ENCODE peak calls at places on chromosomes 5 and 9, in four cellular contexts. C is body of pancreas, A is thyroid gland, L is Peyer's patch. K is an unnamed sample.

GRCh38 chr9:19028835-19029451 is 4.1 kb downstream of the SAXO1 start:
- DNase-seq in C (peak), A (peak), L (no peak), K (no peak)

GRCh38 chr5:61228691-61229280 is 66.5 kb upstream of the SMIM15 start:
- DNase-seq in C (peak), A (peak), L (no peak), K (no peak)

GRCh38 chr9:16032799-16033198 is 480.0 kb downstream of the CCDC171 start:
- DNase-seq in C (no peak), A (no peak), L (no peak), K (no peak)

GRCh38 chr5:118580959-118581358 is 407.4 kb downstream of the DTWD2 start:
- DNase-seq in C (no peak), A (no peak), L (no peak), K (no peak)

GRCh38 chr9:118630931-118631595 is 738.2 kb downstream of the BRINP1 start:
- DNase-seq in C (no peak), A (no peak), L (no peak), K (no peak)

GRCh38 chr9:126625329-126626116 is 11.8 kb downstream of the LMX1B start:
- DNase-seq in C (no peak), A (no peak), L (no peak), K (no peak)

GRCh38 chr5:90849939-90850338 is 291.3 kb downstream of the ADGRV1 start:
- DNase-seq in C (no peak), A (no peak), L (no peak), K (no peak)

GRCh38 chr5:125401724-125402622 is 655.5 kb upstream of the ZNF608 start:
- DNase-seq in C (no peak), A (no peak), L (no peak), K (no peak)

GRCh38 chr5:112687306-112687705 is 50.4 kb upstream of the APC start:
- DNase-seq in C (no peak), A (no peak), L (no peak), K (no peak)

GRCh38 chr9:104772707-104773106 is 8.8 kb downstream of the NIPSNAP3B start:
- DNase-seq in C (no peak), A (no peak), L (no peak), K (no peak)

GRCh38 chr5:98905857-98906688 is 22.7 kb downstream of the CHD1 start:
- DNase-seq in C (no peak), A (no peak), L (no peak), K (no peak)

GRCh38 chr9:70079364-70080103 is 35.9 kb downstream of the MAMDC2 start:
- DNase-seq in C (peak), A (no peak), L (no peak), K (no peak)

GRCh38 chr9:137550958-137551655 is 572 bp upstream of the MRPL41 start:
- DNase-seq in C (no peak), A (no peak), L (no peak), K (peak)

GRCh38 chr9:137550241-137550621 is at the start of gene PNPLA7:
- DNase-seq in C (peak), A (peak), L (peak), K (peak)

GRCh38 chr9:137555179-137555578 is 3.5 kb downstream of the MRPL41 start:
- DNase-seq in C (no peak), A (no peak), L (no peak), K (no peak)

GRCh38 chr9:137554349-137554748 is 2.7 kb downstream of the MRPL41 start:
- DNase-seq in C (no peak), A (no peak), L (no peak), K (no peak)

GRCh38 chr9:137551656-137552534 is at the start of gene MRPL41:
- DNase-seq in C (peak), A (peak), L (peak), K (peak)
- TF ChIP-seq POLR2A in C (peak), A (no peak), L (peak), K (no peak)

GRCh38 chr5:57598097-57598496 is 115.5 kb upstream of the ACTBL2 start:
- DNase-seq in C (no peak), A (no peak), L (no peak), K (no peak)

GRCh38 chr5:57595530-57596098 is 113.0 kb upstream of the ACTBL2 start:
- DNase-seq in C (no peak), A (no peak), L (no peak), K (no peak)

GRCh38 chr5:57594436-57594835 is 111.8 kb upstream of the ACTBL2 start:
- DNase-seq in C (no peak), A (no peak), L (no peak), K (no peak)

GRCh38 chr5:57598756-57599155 is 116.1 kb upstream of the ACTBL2 start:
- DNase-seq in C (no peak), A (no peak), L (no peak), K (no peak)

GRCh38 chr5:57600321-57600720 is 117.7 kb upstream of the ACTBL2 start:
- DNase-seq in C (no peak), A (no peak), L (no peak), K (no peak)
- TF ChIP-seq POLR2A in C (no peak), A (no peak), L (no peak), K (no peak)

GRCh38 chr5:907366-907765 is 14.7 kb downstream of the TRIP13 start:
- DNase-seq in C (no peak), A (no peak), L (no peak), K (peak)
- TF ChIP-seq POLR2A in C (no peak), A (no peak), L (no peak), K (no peak)

GRCh38 chr5:53560506-53561191 is at the start of gene NDUFS4:
- DNase-seq in C (peak), A (peak), L (peak), K (peak)
- TF ChIP-seq POLR2A in C (no peak), A (no peak), L (peak), K (no peak)

GRCh38 chr5:321233-321725 is at the start of gene AHRR:
- DNase-seq in C (peak), A (peak), L (peak), K (peak)

GRCh38 chr5:322942-323879 is 1.7 kb downstream of the AHRR start:
- DNase-seq in C (no peak), A (no peak), L (no peak), K (no peak)

GRCh38 chr5:320524-321232 is 836 bp upstream of the AHRR start:
- DNase-seq in C (no peak), A (no peak), L (no peak), K (no peak)

GRCh38 chr5:321726-322251 is 275 bp downstream of the AHRR start:
- DNase-seq in C (no peak), A (no peak), L (no peak), K (no peak)

DNA sequence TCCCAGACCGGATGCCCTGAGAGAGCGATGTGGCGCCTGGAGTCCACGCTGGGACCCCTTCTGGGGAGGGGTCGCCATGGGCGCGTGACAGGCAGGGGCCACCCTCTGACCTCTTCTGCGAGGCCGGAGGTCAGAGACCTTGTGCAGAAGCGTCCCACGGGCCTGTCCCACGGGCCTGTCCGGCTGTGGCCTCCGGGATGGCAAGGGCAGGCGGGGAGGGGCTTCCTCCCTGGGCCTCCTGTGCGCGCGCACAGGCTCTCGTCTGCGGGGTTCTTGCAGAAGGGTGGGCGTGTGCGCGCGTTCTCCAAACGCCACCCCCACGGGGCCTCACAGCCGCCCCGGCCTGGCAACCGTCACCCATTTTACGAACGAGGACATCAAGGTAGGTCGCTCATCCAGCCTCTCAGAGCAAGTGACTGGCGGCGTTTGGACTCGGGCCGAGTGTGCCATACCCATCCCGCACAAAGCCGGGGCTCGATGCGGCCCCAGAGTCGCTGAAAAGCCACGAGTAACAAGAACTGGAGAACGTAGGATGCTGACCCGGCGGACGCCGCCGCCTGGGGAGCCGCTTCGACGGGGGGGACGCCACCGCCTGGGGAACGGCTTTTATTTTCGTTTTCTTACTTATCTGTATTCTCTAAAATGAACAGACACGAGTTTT is 897 bp downstream of the AHRR start:
- DNase-seq in C (no peak), A (no peak), L (no peak), K (no peak)
- TF ChIP-seq POLR2A in C (no peak), A (no peak), L (no peak), K (no peak)

GRCh38 chr9:137453643-137454081 is 5.5 kb downstream of the NSMF start:
- DNase-seq in C (peak), A (peak), L (peak), K (peak)
- TF ChIP-seq POLR2A in C (no peak), A (no peak), L (no peak), K (no peak)

DNA sequence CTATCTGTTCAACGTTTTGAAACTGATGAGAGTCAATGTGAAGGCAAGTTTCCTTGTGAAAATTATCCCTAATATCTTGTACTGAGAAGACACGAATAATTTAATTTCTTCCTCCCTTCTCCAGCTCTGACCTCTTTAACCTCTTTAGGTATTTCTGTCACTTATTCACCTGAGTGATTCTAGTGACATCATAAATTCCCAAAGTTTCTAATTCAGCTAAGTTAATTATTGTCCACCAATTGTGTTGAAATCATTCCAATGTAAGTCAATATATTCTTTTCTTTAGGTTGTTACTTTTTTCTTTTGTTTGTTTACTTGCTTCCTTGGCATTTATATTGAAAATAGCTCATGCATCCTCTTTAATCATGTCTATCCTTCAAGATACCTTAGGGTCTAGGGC is 143.8 kb downstream of the PAPPA start:
- DNase-seq in C (no peak), A (no peak), L (no peak), K (no peak)
- TF ChIP-seq POLR2A in C (no peak), A (no peak), L (no peak), K (no peak)

GRCh38 chr9:133127340-133127981 is 6.4 kb upstream of the RALGDS start:
- DNase-seq in C (peak), A (peak), L (peak), K (peak)
- TF ChIP-seq POLR2A in C (no peak), A (no peak), L (no peak), K (no peak)

DNA sequence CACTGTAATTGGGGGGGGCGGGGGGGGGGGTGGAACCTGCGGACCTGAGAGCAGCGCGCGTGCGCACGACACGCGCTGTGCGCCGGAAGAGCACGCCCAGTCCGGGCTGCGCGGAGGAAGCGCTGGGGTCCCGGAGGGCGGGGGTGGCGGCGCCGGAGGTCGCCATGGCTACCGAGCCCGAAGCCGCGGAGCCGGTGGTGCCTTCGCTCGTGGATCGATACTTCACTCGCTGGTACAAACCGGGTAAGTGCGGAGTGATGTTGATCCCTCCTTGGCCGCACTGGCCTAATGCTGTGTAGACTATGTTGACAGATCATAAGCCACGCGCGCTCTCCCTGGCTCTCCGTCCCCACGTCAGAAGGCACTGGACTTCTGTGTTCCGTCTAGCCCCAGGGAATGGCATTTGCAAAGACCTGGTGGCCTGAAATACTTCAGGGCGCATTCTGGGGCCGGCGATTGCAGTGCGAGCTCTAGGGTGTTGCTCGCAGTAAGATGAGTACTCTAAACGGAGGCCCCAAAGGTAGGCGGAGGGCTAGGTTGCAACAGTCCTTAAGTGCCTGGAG is at the start of gene ABITRAM:
- DNase-seq in C (peak), A (peak), L (peak), K (peak)
- TF ChIP-seq POLR2A in C (no peak), A (no peak), L (no peak), K (no peak)

K was measured in lower leg skin.